ENCODE peak calls at places on chromosome 16, in six cellular contexts. C, X, Y, D, P and F are unnamed samples.

GRCh38 chr16:29107299-29107698 is 122.4 kb downstream of the LAT start:
- DNase-seq in C (peak), X (no peak), Y (no peak), D (no peak), P (peak), F (no peak)

GRCh38 chr16:2689968-2690830 is 7.9 kb downstream of the KCTD5 start:
- DNase-seq in C (no peak), X (no peak), Y (no peak), D (no peak), P (no peak), F (no peak)

GRCh38 chr16:10494343-10495030 is 85.9 kb downstream of the EMP2 start:
- DNase-seq in C (peak), X (no peak), Y (no peak), D (no peak), P (no peak), F (no peak)

GRCh38 chr16:56931253-56931768 is 631 bp upstream of the HERPUD1 start:
- DNase-seq in C (no peak), X (no peak), Y (no peak), D (no peak), P (peak), F (no peak)

GRCh38 chr16:86048882-86049585 is 150.1 kb downstream of the IRF8 start:
- DNase-seq in C (no peak), X (no peak), Y (no peak), D (no peak), P (no peak), F (no peak)

GRCh38 chr16:12160815-12161550 is 184.4 kb downstream of the SNX29 start:
- DNase-seq in C (no peak), X (no peak), Y (no peak), D (no peak), P (no peak), F (no peak)

GRCh38 chr16:87410958-87411357 is 18.8 kb downstream of the MAP1LC3B start:
- DNase-seq in C (no peak), X (no peak), Y (no peak), D (no peak), P (no peak), F (no peak)

GRCh38 chr16:70717817-70718216 is 32.0 kb upstream of the MTSS2 start:
- DNase-seq in C (no peak), X (no peak), Y (no peak), D (no peak), P (no peak), F (no peak)

GRCh38 chr16:1989826-1990335 is at the start of gene SYNGR3:
- DNase-seq in C (no peak), X (no peak), Y (no peak), D (no peak), P (peak), F (no peak)

GRCh38 chr16:88867561-88868246 is 1.2 kb upstream of the PABPN1L start:
- DNase-seq in C (no peak), X (no peak), Y (no peak), D (no peak), P (no peak), F (no peak)

GRCh38 chr16:14240216-14240843 is 169.2 kb downstream of the MRTFB start:
- DNase-seq in C (no peak), X (no peak), Y (no peak), D (no peak), P (no peak), F (no peak)

GRCh38 chr16:78235168-78235800 is 135.8 kb downstream of the WWOX start:
- DNase-seq in C (peak), X (peak), Y (peak), D (peak), P (peak), F (peak)

GRCh38 chr16:97822-98221 is 19.8 kb downstream of the MPG start:
- DNase-seq in C (no peak), X (peak), Y (no peak), D (no peak), P (no peak), F (peak)

GRCh38 chr16:30397776-30398659 is 2.8 kb downstream of the ZNF48 start:
- DNase-seq in C (no peak), X (no peak), Y (no peak), D (no peak), P (no peak), F (no peak)
- H4K91ac ChIP-seq in C (no peak), X (peak), Y (no peak), D (no peak), P (no peak), F (no peak)

DNA sequence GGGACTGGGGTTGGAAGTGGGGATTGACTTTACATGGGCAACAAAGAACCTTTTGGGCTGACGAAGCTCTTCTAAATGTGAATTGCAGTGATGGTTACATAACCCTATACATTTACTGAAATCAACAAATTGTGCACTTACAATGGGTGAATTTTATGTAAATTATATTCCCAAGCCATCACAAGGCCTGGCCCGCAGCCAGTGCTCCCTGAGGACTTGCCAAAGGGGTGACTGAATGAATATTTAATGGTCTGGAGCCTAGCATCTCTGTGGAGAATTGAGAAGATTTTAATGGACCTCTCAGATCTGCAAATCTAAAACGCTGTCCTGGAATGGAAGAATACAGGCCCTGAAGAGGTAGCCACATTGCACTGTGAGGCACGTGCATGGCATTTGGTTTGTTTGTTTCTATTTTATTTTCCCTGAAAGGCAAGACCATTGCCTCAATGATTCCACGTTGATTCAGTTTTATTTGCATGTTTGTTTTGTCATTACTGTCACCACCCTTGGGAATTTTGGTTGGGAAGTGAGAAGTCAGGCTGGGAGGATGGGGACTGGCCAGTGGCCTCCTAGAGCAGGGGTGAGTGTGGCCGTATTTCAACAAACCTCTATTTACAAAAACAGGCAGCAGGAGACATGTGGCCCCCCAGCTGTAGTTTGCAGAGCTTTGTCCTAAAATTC is 40.3 kb upstream of the GCSH start:
- DNase-seq in C (no peak), X (no peak), Y (no peak), D (no peak), P (no peak), F (no peak)
- H4K91ac ChIP-seq in C (no peak), X (peak), Y (no peak), D (no peak), P (no peak), F (no peak)

DNA sequence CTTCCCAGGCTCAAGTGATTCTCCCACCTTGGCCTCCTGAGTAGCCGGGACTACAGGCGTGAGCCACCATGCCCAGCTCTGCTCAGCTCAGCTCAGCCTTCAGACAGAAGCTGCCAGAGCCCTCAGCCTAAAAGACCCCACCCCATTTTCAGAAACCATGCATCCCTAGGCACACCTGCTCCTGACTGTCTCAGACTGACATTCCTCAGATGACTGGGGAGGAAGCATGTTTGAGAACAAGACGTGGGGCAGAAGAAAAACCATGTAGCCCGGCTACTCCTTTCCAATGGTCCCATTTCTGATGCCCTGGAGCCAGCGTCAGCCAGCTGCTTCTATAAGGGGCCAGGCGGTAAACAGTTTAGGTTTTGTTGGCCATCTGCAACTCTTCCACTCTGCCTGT is 3.0 kb upstream of the SRL start:
- DNase-seq in C (no peak), X (no peak), Y (no peak), D (no peak), P (no peak), F (no peak)
- H4K91ac ChIP-seq in C (no peak), X (no peak), Y (no peak), D (no peak), P (no peak), F (no peak)

DNA sequence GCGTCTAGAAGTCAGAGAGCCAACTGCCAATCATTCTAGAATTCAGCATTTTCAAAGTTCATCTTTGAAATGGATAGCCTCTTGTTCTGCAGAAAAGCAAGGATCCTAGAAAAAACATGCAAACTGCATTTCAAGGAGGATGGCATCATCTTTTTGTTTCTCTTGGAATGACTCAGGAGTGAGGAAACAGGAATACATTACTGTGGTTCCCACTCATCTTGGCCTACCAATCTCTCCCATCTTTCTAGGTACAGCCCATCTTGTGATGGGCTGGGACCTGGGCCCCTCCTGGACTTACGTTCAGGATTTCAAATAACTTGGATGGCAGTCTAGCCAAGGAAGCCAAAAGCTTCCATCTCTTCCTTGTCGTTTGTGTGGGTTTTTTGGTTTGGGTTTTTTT is 363.4 kb downstream of the CDH13 start:
- DNase-seq in C (no peak), X (no peak), Y (no peak), D (peak), P (no peak), F (peak)
- H4K91ac ChIP-seq in C (no peak), X (no peak), Y (no peak), D (no peak), P (no peak), F (no peak)

DNA sequence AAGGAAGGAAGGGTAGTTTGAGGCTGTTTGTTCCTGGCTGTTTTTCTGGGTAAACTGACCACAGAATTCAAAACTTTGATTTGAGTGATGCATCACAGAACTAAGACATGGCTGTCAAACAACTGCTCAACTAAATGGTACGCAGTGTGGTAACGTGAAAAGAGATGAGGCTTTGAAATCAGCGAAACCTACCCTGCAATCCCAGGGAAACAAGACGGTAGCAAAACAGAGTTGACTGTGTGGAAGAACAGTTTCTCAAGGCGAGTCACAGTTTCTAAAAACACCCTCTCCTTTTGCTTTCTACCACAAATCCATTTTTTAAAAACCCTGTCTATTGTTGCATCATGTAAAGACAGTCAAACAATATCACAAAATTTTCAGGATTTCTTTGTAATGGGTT is 156.0 kb upstream of the MAF start:
- DNase-seq in C (no peak), X (no peak), Y (no peak), D (no peak), P (no peak), F (no peak)
- H4K91ac ChIP-seq in C (no peak), X (no peak), Y (no peak), D (no peak), P (no peak), F (no peak)